ENCODE peak calls at places on chromosomes 1 and 21, in six cellular contexts. S is astrocyte of the cerebellum, D is smooth muscle cell of the brain vasculature, H is amygdala, L is putamen, I is A673. O is an unnamed sample.
A peak's percentile ranks its signal among the peaks of the same experiment; 100 is the strongest.

GRCh38 chr1:115951552-115951951 is 24.8 kb upstream of the SLC22A15 start:
- DNase-seq in I (no peak), S (no peak), L (no peak), D (no peak), H (no peak), O (no peak)

GRCh38 chr1:27003745-27004470 is 8.7 kb downstream of the TENT5B start:
- DNase-seq in D (no peak), S (no peak), L (no peak), I (no peak), H (no peak), O (no peak)

GRCh38 chr1:162369571-162369970 is 7.1 kb downstream of the SPATA46 start:
- DNase-seq in D (no peak), S (no peak), L (no peak), I (no peak), H (no peak), O (no peak)

GRCh38 chr1:180652791-180653190 is 21.0 kb downstream of the XPR1 start:
- DNase-seq in S (no peak), D (no peak), L (no peak), I (no peak), H (no peak), O (no peak)

GRCh38 chr1:36411674-36412648 is 14.3 kb upstream of the LSM10 start:
- DNase-seq in D (no peak), S (no peak), L (peak; percentile 40), H (no peak), I (peak; percentile 66), O (no peak)

GRCh38 chr21:38349111-38349746 is 92.4 kb downstream of the KCNJ15 start:
- DNase-seq in S (peak; percentile 96), D (peak; percentile 62), I (no peak), H (no peak), L (no peak), O (no peak)

GRCh38 chr1:229108598-229109201 is 162.2 kb upstream of the RAB4A start:
- DNase-seq in H (no peak), I (no peak), D (no peak), S (no peak), L (no peak), O (no peak)

GRCh38 chr1:91755176-91755575 is 130.8 kb downstream of the TGFBR3 start:
- DNase-seq in L (no peak), D (no peak), S (no peak), H (no peak), I (no peak), O (no peak)

GRCh38 chr1:211660718-211661222 is 14.7 kb downstream of the NEK2 start:
- DNase-seq in D (no peak), I (no peak), L (no peak), S (no peak), H (no peak), O (no peak)

GRCh38 chr1:91608876-91609275 is 108.2 kb downstream of the CDC7 start:
- DNase-seq in L (no peak), H (no peak), I (no peak), S (no peak), D (no peak), O (no peak)

GRCh38 chr1:1371354-1371740 is 3.7 kb downstream of the AURKAIP1 start:
- DNase-seq in S (no peak), H (no peak), D (no peak), L (no peak), I (no peak), O (no peak)

O was measured in hippocampal formation.